ENCODE peak calls at places on chromosomes 5 and 9, in five cellular contexts. Z, I, E, X and Q are unnamed samples.

GRCh38 chr9:136747161-136748060 is 914 bp downstream of the LCN6 start:
- DNase-seq in Z (no peak), I (no peak), E (no peak), X (no peak), Q (no peak)

GRCh38 chr5:96565843-96566242 is 96.3 kb upstream of the CAST start:
- DNase-seq in Z (no peak), I (no peak), E (no peak), X (peak; percentile 91), Q (peak; percentile 41)

GRCh38 chr9:111529787-111530186 is 4.8 kb downstream of the ZNF483 start:
- DNase-seq in X (no peak), I (no peak), E (no peak), Z (no peak), Q (no peak)

GRCh38 chr9:120985759-120986353 is 59.3 kb upstream of the TRAF1 start:
- DNase-seq in Z (no peak), E (peak; percentile 11), I (peak; percentile 41), X (peak; percentile 53), Q (peak; percentile 62)

GRCh38 chr9:36936498-36936831 is 97.6 kb downstream of the PAX5 start:
- DNase-seq in I (no peak), X (no peak), E (no peak), Z (no peak), Q (peak; percentile 45)

GRCh38 chr9:134628354-134628736 is 13.3 kb upstream of the COL5A1 start:
- DNase-seq in E (no peak), I (no peak), Z (no peak), X (no peak), Q (no peak)

GRCh38 chr5:131609774-131610173 is 25.3 kb downstream of the RAPGEF6 start:
- DNase-seq in I (no peak), X (peak; percentile 63), Z (no peak), E (no peak), Q (no peak)

GRCh38 chr5:103393131-103393754 is 134.7 kb downstream of the MACIR start:
- DNase-seq in E (peak; percentile 9), Z (no peak), X (no peak), I (peak; percentile 14), Q (no peak)

GRCh38 chr9:110217656-110218099 is 9.7 kb upstream of the C9orf152 start:
- DNase-seq in E (no peak), X (peak; percentile 40), I (peak; percentile 11), Z (no peak), Q (peak; percentile 51)

GRCh38 chr9:122053951-122054350 is 39.2 kb downstream of the TTLL11 start:
- DNase-seq in I (no peak), E (no peak), X (no peak), Z (no peak), Q (peak; percentile 88)

GRCh38 chr5:88370824-88371223 is 102.2 kb upstream of the TMEM161B start:
- DNase-seq in I (no peak), E (no peak), Z (no peak), X (no peak), Q (no peak)

GRCh38 chr9:128127568-128127989 is at the start of gene PTGES2:
- DNase-seq in E (peak; percentile 87), I (peak; percentile 76), X (peak; percentile 68), Z (peak; percentile 73), Q (peak; percentile 83)

GRCh38 chr9:134065720-134066419 is 2.0 kb downstream of the BRD3 start:
- DNase-seq in X (peak; percentile 44), Z (peak; percentile 31), E (no peak), I (no peak), Q (peak; percentile 83)

GRCh38 chr9:127049044-127049443 is 73.4 kb downstream of the ANGPTL2 start:
- DNase-seq in Z (peak; percentile 2), I (no peak), E (peak; percentile 68), X (peak; percentile 81), Q (peak; percentile 89)

GRCh38 chr5:68862560-68862959 is 231.3 kb upstream of the SLC30A5 start:
- DNase-seq in I (no peak), E (no peak), X (no peak), Z (no peak), Q (no peak)

GRCh38 chr5:172870261-172870806 is 36.3 kb downstream of the ERGIC1 start:
- DNase-seq in I (no peak), E (peak; percentile 83), Z (no peak), X (peak; percentile 96), Q (peak; percentile 93)

GRCh38 chr5:40688127-40688756 is 8.5 kb downstream of the PTGER4 start:
- DNase-seq in E (peak; percentile 89), X (peak; percentile 90), Z (peak; percentile 80), I (peak; percentile 83), Q (peak; percentile 74)

GRCh38 chr9:113673726-113674125 is 202.4 kb upstream of the ZNF618 start:
- DNase-seq in E (no peak), I (no peak), Z (no peak), X (no peak), Q (no peak)

GRCh38 chr5:133461796-133462516 is 150.4 kb downstream of the FSTL4 start:
- DNase-seq in E (no peak), I (no peak), Z (no peak), X (no peak), Q (no peak)

GRCh38 chr5:82793808-82794419 is 283.3 kb downstream of the TMEM167A start:
- DNase-seq in I (peak; percentile 21), Z (peak; percentile 9), E (peak; percentile 6), X (peak; percentile 16), Q (peak; percentile 15)

GRCh38 chr5:61354199-61354598 is 22.1 kb downstream of the ZSWIM6 start:
- DNase-seq in I (no peak), X (no peak), Z (no peak), E (no peak), Q (no peak)

GRCh38 chr5:32206053-32206452 is 31.9 kb upstream of the GOLPH3 start:
- DNase-seq in X (no peak), E (no peak), I (no peak), Z (no peak), Q (no peak)

GRCh38 chr5:149609640-149610297 is 28.5 kb downstream of the ARHGEF37 start:
- DNase-seq in I (no peak), Z (no peak), X (no peak), E (no peak), Q (no peak)

GRCh38 chr5:149611327-149611726 is 30.0 kb downstream of the ARHGEF37 start:
- DNase-seq in I (no peak), Z (no peak), X (peak; percentile 66), E (no peak), Q (no peak)

GRCh38 chr5:149610583-149611250 is 29.4 kb downstream of the ARHGEF37 start:
- DNase-seq in I (no peak), Z (no peak), X (no peak), E (no peak), Q (no peak)

GRCh38 chr5:149605998-149606721 is 24.9 kb downstream of the ARHGEF37 start:
- DNase-seq in X (peak; percentile 82), Z (no peak), I (no peak), E (no peak), Q (peak; percentile 99)

DNA sequence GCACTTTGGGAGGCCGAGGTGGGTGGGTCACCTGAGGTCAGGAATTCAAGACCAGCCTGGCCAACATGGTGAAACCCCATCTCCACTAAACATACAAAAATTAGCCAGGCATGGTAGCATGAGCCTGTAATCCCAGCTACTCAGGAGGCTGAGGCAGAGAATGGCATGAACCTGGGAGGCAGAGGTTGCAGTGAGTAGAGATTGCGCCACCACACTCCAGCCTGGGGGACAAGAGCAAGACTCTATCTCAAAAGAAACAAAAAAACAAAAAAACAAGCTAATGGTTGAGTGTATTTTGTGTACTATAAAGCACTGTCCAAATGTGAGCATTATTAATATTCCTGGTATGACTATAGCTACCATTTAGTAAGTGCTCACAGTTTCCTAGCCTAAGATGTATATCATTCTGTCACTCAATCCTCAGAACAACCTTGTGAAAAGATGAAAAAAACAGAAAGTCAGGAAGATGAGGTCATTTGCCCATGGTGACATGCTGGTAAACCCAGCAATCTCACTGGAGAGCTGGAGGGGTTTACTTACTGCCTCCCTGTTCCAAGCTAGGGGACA is 27.7 kb downstream of the ARHGEF37 start:
- DNase-seq in Z (no peak), I (no peak), E (no peak), X (no peak), Q (no peak)
- H3K27ac ChIP-seq in Z (no peak overlapping the region), I (no peak overlapping the region), E (peak overlapping the region; percentile 61), X (no peak overlapping the region), Q (peak overlapping the region; percentile 95)

DNA sequence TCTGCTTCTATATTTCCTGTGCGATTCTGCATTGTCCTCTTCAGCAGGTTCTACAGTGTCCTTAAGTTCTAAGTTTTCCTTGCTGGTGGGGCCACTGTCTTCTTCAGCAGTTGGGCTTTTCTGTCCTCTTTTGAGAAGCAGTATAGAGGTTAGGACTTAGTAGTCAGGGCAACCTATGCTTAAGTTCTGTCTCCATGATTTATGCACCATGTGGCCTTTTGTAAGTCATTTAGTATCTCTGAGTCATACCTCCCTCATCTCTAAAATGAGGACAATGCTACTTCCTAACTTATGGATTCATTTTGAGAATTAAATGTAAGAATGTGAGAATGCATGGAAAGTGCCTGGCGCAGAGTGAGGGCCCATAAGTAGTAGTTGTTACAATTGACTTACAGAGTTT is 46.8 kb downstream of the GRIN3A start:
- DNase-seq in X (no peak), E (no peak), Z (no peak), I (no peak), Q (no peak)
- H3K27ac ChIP-seq in X (no peak overlapping the region), E (no peak overlapping the region), Z (no peak overlapping the region), I (no peak overlapping the region), Q (no peak overlapping the region)

GRCh38 chr5:113178073-113178779 is 201.6 kb downstream of the DCP2 start:
- DNase-seq in X (no peak), E (no peak), Z (no peak), I (no peak), Q (no peak)

GRCh38 chr5:113179156-113179555 is 202.6 kb downstream of the DCP2 start:
- DNase-seq in X (no peak), I (no peak), Z (no peak), E (no peak), Q (no peak)

GRCh38 chr5:113176734-113177133 is 200.1 kb downstream of the DCP2 start:
- DNase-seq in I (no peak), X (no peak), E (no peak), Z (no peak), Q (no peak)

GRCh38 chr5:113176196-113176595 is 199.6 kb downstream of the DCP2 start:
- DNase-seq in Z (no peak), E (no peak), X (no peak), I (no peak), Q (no peak)

DNA sequence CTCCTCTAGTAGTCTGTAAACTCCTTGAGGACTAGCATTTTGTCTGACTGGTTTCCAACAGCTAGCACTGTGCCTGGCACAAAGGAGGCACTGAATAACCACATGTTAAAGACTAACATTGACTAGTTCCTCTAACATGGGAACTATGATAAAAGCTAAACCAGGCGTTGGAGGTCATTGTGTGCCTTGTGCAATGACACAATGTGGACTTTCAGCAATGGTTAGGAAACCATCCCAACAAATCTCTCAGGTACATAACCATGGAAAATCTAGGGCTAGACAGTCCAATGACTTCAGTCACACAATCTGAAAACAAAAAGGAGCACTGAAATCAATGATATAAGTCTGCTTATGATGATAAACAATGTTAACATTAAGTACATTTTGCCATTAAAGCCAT is 200.6 kb downstream of the DCP2 start:
- DNase-seq in I (no peak), E (no peak), Z (no peak), X (no peak), Q (no peak)
- H3K27ac ChIP-seq in I (no peak overlapping the region), E (no peak overlapping the region), Z (no peak overlapping the region), X (no peak overlapping the region), Q (no peak overlapping the region)

DNA sequence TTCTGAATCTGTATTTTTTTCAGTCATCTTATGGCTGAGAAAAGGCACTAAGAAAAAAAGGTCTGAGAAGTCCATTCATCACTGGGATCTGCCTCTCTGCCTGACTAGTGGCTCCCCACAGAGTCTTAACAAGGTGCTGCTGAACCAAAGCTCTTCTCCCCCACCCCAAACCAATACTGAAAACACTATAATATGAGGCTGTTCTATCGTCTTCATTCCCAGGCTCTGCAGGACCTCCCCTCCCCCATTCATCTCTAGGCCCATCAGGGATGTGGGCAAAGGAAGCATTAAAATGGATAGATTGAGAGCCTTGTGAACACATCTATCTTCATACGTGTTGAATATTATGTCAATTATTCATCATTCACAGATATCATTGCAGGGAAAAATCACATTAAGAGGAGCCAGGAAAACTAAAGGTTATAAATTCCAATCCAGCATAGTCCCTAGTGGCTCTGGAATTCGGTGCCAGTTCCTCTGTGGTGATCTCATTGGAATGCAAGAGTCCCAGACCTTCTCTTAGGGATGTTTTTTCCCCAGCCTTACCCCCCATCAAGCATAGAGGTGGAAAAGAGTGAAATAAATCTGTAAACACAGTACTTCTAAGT is 44.3 kb upstream of the GPR151 start:
- DNase-seq in E (no peak), I (no peak), X (no peak), Z (no peak), Q (no peak)
- H3K27ac ChIP-seq in E (no peak overlapping the region), I (peak overlapping the region; percentile 26), X (no peak overlapping the region), Z (no peak overlapping the region), Q (no peak overlapping the region)